ENCODE peak calls at places on chromosomes 3 and 15, in seven cellular contexts. Z is small intestine, W is fibroblast of lung, H is PC-9, E is spleen, T is SK-N-SH, V is neuronal stem cell. U is an unnamed sample.

GRCh38 chr15:37217567-37217966 is 117.2 kb upstream of the MEIS2 start:
- DNase-seq in Z (no peak), W (no peak), H (no peak), E (no peak), T (no peak), V (no peak), U (no peak)

GRCh38 chr3:132350814-132351213 is 33.6 kb downstream of the ACP3 start:
- DNase-seq in Z (no peak), W (no peak), H (no peak), E (no peak), T (no peak), V (no peak), U (no peak)

GRCh38 chr3:23406576-23406975 is 203.4 kb downstream of the UBE2E2 start:
- DNase-seq in Z (no peak), W (no peak), H (peak; percentile 75), E (no peak), T (no peak), V (no peak), U (no peak)

GRCh38 chr3:40669176-40669575 is 144.4 kb downstream of the ZNF621 start:
- DNase-seq in Z (no peak), W (no peak), H (no peak), E (no peak), T (no peak), V (no peak), U (no peak)

GRCh38 chr3:122299872-122300460 is 25.1 kb upstream of the CSTA start:
- DNase-seq in Z (peak; percentile 50), W (no peak), H (no peak), E (no peak), T (peak; percentile 24), V (no peak), U (no peak)

GRCh38 chr15:64949383-64950141 is 37.9 kb downstream of the ANKDD1A start:
- DNase-seq in Z (no peak), W (no peak), H (no peak), E (no peak), T (no peak), V (no peak), U (no peak)

GRCh38 chr3:126342991-126343661 is 14.1 kb downstream of the KLF15 start:
- DNase-seq in Z (no peak), W (no peak), H (no peak), E (peak; percentile 67), T (peak; percentile 84), V (peak; percentile 17), U (no peak)

GRCh38 chr3:128996741-128997140 is 2.9 kb upstream of the CFAP92 start:
- DNase-seq in Z (no peak), W (no peak), H (no peak), E (no peak), T (peak; percentile 7), V (no peak), U (no peak)

GRCh38 chr3:137760341-137761098 is 3.6 kb upstream of the SOX14 start:
- DNase-seq in Z (no peak), W (no peak), H (no peak), E (no peak), T (peak; percentile 7), V (no peak), U (no peak)

GRCh38 chr3:35666893-35667292 is 27.6 kb downstream of the ARPP21 start:
- DNase-seq in Z (no peak), W (peak; percentile 10), H (no peak), E (no peak), T (no peak), V (no peak), U (no peak)

GRCh38 chr15:25565470-25566264 is 126.8 kb upstream of the UBE3A start:
- DNase-seq in Z (no peak), W (no peak), H (no peak), E (no peak), T (no peak), V (no peak), U (peak; percentile 30)

GRCh38 chr3:48991851-48992545 is 2.0 kb downstream of the P4HTM start:
- DNase-seq in Z (no peak), W (no peak), H (no peak), E (peak; percentile 7), T (no peak), V (no peak), U (no peak)

GRCh38 chr15:86756688-86757087 is 677.0 kb downstream of the AGBL1 start:
- DNase-seq in Z (no peak), W (no peak), H (no peak), E (no peak), T (no peak), V (no peak), U (no peak)

GRCh38 chr3:188187055-188187454 is 33.1 kb downstream of the LPP start:
- DNase-seq in Z (no peak), W (no peak), H (peak; percentile 88), E (no peak), T (no peak), V (no peak), U (no peak)

GRCh38 chr3:48564022-48564421 is 441 bp upstream of the UCN2 start:
- DNase-seq in Z (no peak), W (peak; percentile 70), H (no peak), E (no peak), T (no peak), V (no peak), U (no peak)

GRCh38 chr3:100260081-100260684 is 609 bp upstream of the TBC1D23 start:
- DNase-seq in Z (peak; percentile 6), W (peak; percentile 71), H (peak; percentile 46), E (peak; percentile 85), T (no peak), V (peak; percentile 17), U (peak; percentile 54)

GRCh38 chr15:89664441-89664840 is 9.2 kb upstream of the KIF7 start:
- DNase-seq in Z (no peak), W (no peak), H (no peak), E (no peak), T (no peak), V (no peak), U (no peak)

GRCh38 chr3:69322110-69322509 is 63.8 kb downstream of the FRMD4B start:
- DNase-seq in Z (no peak), W (no peak), H (no peak), E (no peak), T (no peak), V (no peak), U (no peak)

GRCh38 chr3:69326821-69327433 is 59.0 kb downstream of the FRMD4B start:
- DNase-seq in Z (no peak), W (no peak), H (no peak), E (no peak), T (no peak), V (no peak), U (no peak)

GRCh38 chr3:69325151-69325550 is 60.7 kb downstream of the FRMD4B start:
- DNase-seq in Z (no peak), W (no peak), H (no peak), E (no peak), T (no peak), V (no peak), U (no peak)

GRCh38 chr3:69323941-69324340 is 61.9 kb downstream of the FRMD4B start:
- DNase-seq in Z (no peak), W (no peak), H (no peak), E (no peak), T (no peak), V (no peak), U (no peak)

DNA sequence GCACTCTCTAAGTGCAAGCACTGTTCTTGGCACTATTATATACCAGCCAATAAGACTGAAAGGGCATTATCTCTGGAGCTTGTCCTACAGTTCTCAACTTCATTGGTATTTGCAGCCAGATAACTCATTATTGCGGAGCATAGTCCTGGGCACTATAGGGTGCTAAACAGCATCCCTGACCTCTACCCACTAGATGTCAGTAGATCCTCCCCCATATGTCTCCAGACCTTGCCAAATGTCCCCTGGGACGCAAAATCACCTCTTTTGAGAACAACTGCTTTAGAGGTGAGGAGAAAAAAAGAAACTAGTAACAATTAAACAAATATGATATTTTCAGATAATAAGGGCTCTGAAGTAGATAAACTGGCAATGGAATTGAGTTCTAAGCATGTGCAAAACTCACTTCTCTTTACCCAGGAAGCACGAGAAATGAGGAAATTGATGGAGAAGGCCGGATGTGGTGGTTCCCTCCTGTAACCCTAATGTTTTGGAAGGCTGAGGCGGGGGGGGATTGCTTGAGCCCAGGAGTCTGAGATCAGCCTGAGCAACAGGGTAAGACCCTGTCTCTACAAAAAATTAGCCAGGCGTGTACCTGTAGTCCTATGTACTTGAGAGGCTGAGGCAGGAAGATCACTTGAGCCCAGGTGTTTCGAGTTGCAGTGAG is 61.4 kb downstream of the FRMD4B start:
- DNase-seq in Z (no peak), W (no peak), H (no peak), E (no peak), T (peak; percentile 34), V (no peak), U (no peak)
- H3K4me1 ChIP-seq in Z (no peaks in the 10 kb centered on the region), W (peaks cover 6% of the 10 kb centered on the region), H (no peaks in the 10 kb centered on the region), E (peaks cover 49% of the 10 kb centered on the region), T (no peaks in the 10 kb centered on the region), V (no peaks in the 10 kb centered on the region), U (peaks cover 76% of the 10 kb centered on the region)

DNA sequence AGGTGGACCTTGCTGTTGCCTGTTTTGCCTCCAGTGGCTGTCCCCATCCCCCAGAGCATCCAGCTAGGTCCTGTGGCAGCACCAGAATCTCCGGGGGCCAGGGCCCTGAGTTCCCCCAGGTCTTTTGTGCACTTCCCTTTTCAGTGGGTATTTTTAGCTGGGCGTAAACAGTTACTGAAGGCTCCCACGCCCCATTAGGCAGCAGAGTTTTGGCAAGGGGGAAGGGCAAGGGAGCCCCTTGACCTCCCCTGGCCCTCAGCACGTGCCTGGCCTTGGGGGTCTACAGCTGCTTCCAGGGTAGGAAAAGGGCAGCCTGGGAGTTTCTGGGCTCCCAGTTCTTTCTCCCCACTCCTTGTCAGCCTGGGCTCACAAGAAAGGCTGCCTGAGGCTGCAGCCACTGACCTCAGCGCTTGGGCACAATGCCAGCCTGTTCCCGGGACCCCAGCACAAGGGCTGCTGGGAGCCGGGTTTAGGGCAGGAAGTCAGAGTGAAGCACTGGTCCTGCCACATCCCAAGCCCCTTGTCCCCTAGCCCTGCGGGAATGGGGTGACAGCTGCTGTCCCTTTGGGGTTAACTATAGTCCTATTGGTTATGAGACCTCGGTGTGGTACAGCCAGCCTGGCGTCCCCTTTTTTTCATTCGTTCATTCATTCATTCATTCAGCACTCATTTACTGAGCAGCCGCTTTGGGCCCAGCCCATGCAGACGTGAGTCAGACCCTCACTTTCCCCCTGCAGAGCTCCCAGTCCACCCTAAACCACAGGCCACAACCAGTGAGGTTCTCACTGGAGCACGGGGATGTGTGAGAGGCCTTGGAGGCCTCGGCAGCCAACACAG is 8.4 kb downstream of the CSK start:
- DNase-seq in Z (peak; percentile 28), W (peak; percentile 94), H (no peak), E (peak; percentile 90), T (peak; percentile 87), V (no peak), U (peak; percentile 84)
- H3K4me1 ChIP-seq in Z (peaks cover 8% of the 10 kb centered on the region), W (peaks cover 55% of the 10 kb centered on the region), H (peaks cover 15% of the 10 kb centered on the region), E (peaks cover 100% of the 10 kb centered on the region), T (peaks cover 56% of the 10 kb centered on the region), V (peaks cover 11% of the 10 kb centered on the region), U (peaks cover 79% of the 10 kb centered on the region)

DNA sequence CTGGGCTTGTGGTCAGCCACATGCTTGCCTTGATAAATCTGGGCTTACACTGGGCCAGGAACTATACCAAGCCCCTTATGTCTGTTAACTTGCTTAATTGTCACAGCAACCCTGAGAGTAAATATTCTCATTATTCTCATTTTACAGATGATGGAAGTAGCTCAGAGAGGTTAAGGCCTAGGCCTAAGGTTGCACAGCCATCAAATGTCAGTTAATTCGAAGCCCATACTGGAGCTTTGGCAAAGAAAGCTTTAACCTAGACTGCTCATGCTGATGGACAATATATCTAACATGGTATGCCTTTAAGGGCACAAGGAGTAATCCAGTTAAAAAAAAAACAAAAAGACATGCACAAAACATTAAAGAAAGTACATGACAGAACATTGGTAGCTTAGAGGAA is 220.1 kb downstream of the FEZF2 start:
- DNase-seq in Z (no peak), W (no peak), H (no peak), E (no peak), T (no peak), V (no peak), U (no peak)
- H3K4me1 ChIP-seq in Z (no peaks in the 10 kb centered on the region), W (no peaks in the 10 kb centered on the region), H (no peaks in the 10 kb centered on the region), E (no peaks in the 10 kb centered on the region), T (no peaks in the 10 kb centered on the region), V (no peaks in the 10 kb centered on the region), U (peaks cover 6% of the 10 kb centered on the region)

GRCh38 chr3:64667887-64668581 is 19.8 kb downstream of the ADAMTS9 start:
- DNase-seq in Z (no peak), W (no peak), H (no peak), E (no peak), T (no peak), V (no peak), U (peak; percentile 65)
- H3K4me1 ChIP-seq in Z (no peaks in the 10 kb centered on the region), W (peaks cover 2% of the 10 kb centered on the region), H (peaks cover 23% of the 10 kb centered on the region), E (no peaks in the 10 kb centered on the region), T (peaks cover 31% of the 10 kb centered on the region), V (peaks cover 10% of the 10 kb centered on the region), U (peaks cover 59% of the 10 kb centered on the region)